ENCODE peak calls at places on chromosomes 1 and 21, in six cellular contexts. B is mammary epithelial cell, O is MM.1S, F is DND-41, M is HFF-Myc, D is RWPE1. X is an unnamed sample.
A peak's percentile ranks its signal among the peaks of the same experiment; 100 is the strongest.

GRCh38 chr21:39564200-39564599 is 48.5 kb upstream of the B3GALT5 start:
- DNase-seq in B (no peak), O (no peak), F (no peak), M (no peak), D (no peak), X (no peak)

GRCh38 chr1:109499661-109500536 is 6.0 kb downstream of the CYB561D1 start:
- DNase-seq in B (peak; percentile 34), O (peak; percentile 31), F (peak; percentile 54), M (no peak), D (no peak), X (no peak)

GRCh38 chr1:113999233-113999632 is 20.0 kb downstream of the OLFML3 start:
- DNase-seq in B (no peak), O (no peak), F (no peak), M (no peak), D (no peak), X (no peak)

GRCh38 chr1:20732588-20733360 is at the start of gene SH2D5:
- DNase-seq in B (peak; percentile 98), O (peak; percentile 88), F (no peak), M (peak; percentile 95), D (peak; percentile 89), X (peak; percentile 79)

GRCh38 chr1:203083463-203083921 is 2.3 kb downstream of the MYOG start:
- DNase-seq in B (no peak), O (no peak), F (no peak), M (no peak), D (no peak), X (no peak)

GRCh38 chr1:65497276-65497830 is 76.9 kb downstream of the LEPR start:
- DNase-seq in B (no peak), O (no peak), F (no peak), M (no peak), D (no peak), X (no peak)

GRCh38 chr1:167186198-167186750 is 34.4 kb upstream of the POU2F1 start:
- DNase-seq in B (no peak), O (no peak), F (no peak), M (no peak), D (no peak), X (no peak)

GRCh38 chr1:162823231-162823630 is 32.7 kb downstream of the HSD17B7 start:
- DNase-seq in B (no peak), O (no peak), F (no peak), M (no peak), D (no peak), X (no peak)

GRCh38 chr1:168335500-168335899 is 54.8 kb downstream of the TBX19 start:
- DNase-seq in B (peak; percentile 35), O (peak; percentile 36), F (no peak), M (no peak), D (peak; percentile 21), X (no peak)

GRCh38 chr1:118815909-118816308 is 172.2 kb downstream of the TBX15 start:
- DNase-seq in B (no peak), O (no peak), F (no peak), M (no peak), D (no peak), X (no peak)

GRCh38 chr21:42212261-42212660 is 6.7 kb upstream of the ABCG1 start:
- DNase-seq in B (no peak), O (no peak), F (no peak), M (no peak), D (no peak), X (no peak)

GRCh38 chr1:153192697-153193096 is 10.5 kb upstream of the LELP1 start:
- DNase-seq in B (peak; percentile 48), O (peak; percentile 58), F (no peak), M (no peak), D (peak; percentile 57), X (peak; percentile 24)

GRCh38 chr1:56509713-56510641 is 69.4 kb downstream of the PLPP3 start:
- DNase-seq in B (no peak), O (no peak), F (no peak), M (no peak), D (no peak), X (no peak)

GRCh38 chr1:168512864-168513595 is 30.8 kb downstream of the XCL2 start:
- DNase-seq in B (no peak), O (peak; percentile 56), F (peak; percentile 67), M (no peak), D (no peak), X (no peak)

GRCh38 chr1:43077273-43077672 is 94.8 kb downstream of the EBNA1BP2 start:
- DNase-seq in B (no peak), O (no peak), F (no peak), M (no peak), D (peak; percentile 23), X (no peak)

GRCh38 chr1:20484526-20485462 is 1.2 kb downstream of the CAMK2N1 start:
- DNase-seq in B (no peak), O (no peak), F (no peak), M (no peak), D (no peak), X (no peak)

GRCh38 chr1:228004331-228004871 is 2.4 kb upstream of the WNT3A start:
- DNase-seq in B (peak; percentile 21), O (peak; percentile 60), F (no peak), M (no peak), D (no peak), X (peak; percentile 84)

GRCh38 chr1:115462677-115463076 is 124.6 kb upstream of the NGF start:
- DNase-seq in B (no peak), O (no peak), F (peak; percentile 21), M (no peak), D (no peak), X (no peak)

DNA sequence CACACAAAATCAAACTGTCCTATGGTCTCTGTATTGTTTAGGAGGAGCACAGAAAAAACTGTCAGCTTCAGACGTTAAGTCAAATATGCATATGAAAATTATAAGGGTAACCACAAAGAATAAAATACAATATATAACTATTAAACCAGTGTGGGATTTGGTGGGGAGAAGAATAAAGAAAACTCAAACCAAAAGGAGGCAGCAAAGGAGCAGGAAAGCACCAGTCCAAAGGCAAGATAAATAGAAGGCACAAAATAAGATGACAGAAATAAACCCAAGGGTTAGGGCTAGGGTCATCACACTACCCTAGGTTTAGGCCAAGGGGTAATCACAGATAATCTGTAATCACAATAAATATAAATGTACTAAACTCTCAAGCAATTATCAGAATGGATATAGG is 32.8 kb downstream of the DLGAP3 start:
- DNase-seq in B (no peak), O (no peak), F (no peak), M (no peak), D (no peak), X (no peak)
- TF ChIP-seq CTCF in B (no peak), O (no peak), F (no peak), M (no peak), D (no peak), X (peak; percentile 25)

DNA sequence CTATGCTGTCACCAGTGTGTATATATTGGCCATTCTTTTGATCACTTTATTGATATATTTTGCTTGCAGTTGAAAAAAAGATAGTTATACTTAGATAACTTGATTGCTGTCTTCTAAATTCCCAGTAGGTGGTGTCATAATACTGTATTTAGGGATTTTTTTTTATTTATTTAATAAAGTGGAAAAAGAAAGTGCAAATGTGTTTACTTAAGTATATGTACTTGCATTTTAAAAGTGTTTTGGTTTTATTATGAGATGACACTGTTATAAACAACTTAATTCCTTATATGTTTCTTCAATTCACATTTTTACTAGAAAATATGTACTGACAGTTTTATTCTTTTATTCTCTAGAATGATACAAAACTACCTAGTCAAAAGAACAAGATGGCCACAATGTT is 164.8 kb downstream of the USP25 start:
- DNase-seq in B (no peak), O (no peak), F (no peak), M (no peak), D (peak; percentile 4), X (no peak)
- TF ChIP-seq CTCF in B (peak; percentile 45), O (peak; percentile 17), F (peak; percentile 58), M (peak; percentile 3), D (peak; percentile 45), X (no peak)

DNA sequence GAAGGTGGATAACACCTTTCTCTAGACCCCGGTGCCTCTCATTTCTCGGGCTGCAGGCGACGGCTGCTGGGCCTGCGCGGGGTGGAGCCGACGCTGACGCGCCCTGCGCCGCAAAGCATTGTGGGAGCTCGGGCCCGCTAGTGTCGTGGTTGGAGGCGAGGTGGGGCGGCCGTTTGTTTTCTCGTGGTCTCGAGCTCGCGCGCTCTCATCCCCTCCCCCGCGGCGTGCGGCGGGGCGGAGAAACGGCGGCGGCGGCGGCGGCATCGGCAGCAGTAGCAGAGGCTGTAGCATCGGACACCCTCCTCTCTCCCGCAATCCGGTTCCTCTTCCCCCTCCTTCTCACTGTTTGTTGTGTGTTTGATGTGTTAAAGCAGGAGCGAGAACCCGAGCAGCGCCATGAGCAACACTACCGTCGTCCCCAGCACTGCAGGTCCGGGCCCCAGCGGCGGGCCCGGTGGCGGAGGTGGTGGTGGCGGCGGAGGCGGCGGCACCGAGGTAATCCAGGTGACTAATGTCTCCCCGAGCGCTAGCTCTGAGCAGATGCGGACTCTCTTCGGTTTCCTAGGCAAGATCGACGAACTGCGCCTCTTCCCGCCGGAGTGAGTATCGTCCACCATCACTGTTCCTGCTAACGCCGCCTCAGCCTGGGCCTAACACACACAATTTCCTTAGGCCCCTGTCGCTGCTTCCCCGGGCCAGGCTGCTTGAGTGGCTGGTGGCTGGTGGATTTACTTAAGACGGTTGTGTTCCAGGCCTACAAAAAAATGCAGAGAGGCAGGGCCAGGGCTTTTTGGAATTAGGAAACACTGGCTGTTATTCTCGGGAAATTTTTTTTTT is at the start of gene SRSF11:
- DNase-seq in B (peak; percentile 93), O (peak; percentile 96), F (peak; percentile 97), M (peak; percentile 72), D (peak; percentile 86), X (peak; percentile 94)
- TF ChIP-seq CTCF in B (no peak), O (no peak), F (peak; percentile 35), M (no peak), D (no peak), X (no peak)

GRCh38 chr1:47104816-47105215 is 32.4 kb upstream of the CYP4A22 start:
- DNase-seq in B (peak; percentile 52), O (no peak), F (no peak), M (no peak), D (no peak), X (no peak)
- TF ChIP-seq CTCF in B (peak; percentile 4), O (no peak), F (no peak), M (no peak), D (no peak), X (no peak)

DNA sequence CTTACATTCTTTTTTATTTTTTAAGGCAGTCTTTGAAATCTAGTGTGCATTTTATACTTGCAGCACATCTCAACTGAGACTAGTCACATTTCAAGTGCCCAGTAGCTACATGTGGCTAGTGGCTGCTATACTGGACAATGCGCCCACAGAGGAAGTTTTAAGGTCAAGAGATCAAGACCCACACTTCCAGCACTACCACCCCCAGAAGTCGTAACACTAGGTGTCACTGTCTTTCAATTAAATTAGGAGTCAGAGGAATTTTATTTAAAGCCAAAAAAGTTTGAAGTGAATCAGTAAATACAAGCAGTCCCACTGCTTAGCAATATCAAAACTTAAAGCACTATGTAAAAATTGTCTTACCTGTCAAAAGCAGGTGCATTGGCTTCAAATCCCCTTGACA is 39.9 kb downstream of the SYNJ1 start:
- DNase-seq in B (no peak), O (peak; percentile 30), F (no peak), M (no peak), D (peak; percentile 4), X (peak; percentile 26)
- TF ChIP-seq CTCF in B (no peak), O (peak; percentile 10), F (peak; percentile 40), M (no peak), D (no peak), X (no peak)

DNA sequence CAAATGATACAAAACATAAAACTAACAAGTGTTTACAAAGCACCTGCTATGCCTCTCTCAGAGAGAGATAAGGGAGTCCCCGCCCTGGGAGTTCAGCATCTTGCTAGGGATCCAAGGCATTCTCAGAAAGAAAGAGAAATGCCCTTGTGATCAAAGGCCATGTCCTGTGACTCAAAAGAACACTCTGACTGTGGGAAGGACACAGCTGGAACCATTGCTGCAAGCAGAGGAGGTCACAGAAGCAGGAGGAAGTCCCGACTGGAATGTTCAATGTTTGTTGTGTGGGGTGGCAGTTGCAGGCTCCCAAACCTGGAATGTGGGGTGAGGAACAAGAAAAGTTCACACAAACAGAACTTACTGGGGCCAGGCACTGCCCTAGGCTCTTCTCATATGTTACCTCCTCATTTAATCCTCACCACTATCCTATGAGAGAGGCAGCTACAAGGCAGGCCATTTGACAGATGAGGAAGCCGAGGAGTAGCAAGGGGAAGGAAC is 93.0 kb upstream of the GRIK3 start:
- DNase-seq in B (no peak), O (no peak), F (no peak), M (no peak), D (no peak), X (no peak)
- TF ChIP-seq CTCF in B (no peak), O (no peak), F (no peak), M (no peak), D (no peak), X (no peak)